ENCODE peak calls at places on chromosomes 13 and 19, in four cellular contexts. One of them, this sample, is unnamed.

GRCh38 chr19:40302224-40303011 is 17.3 kb upstream of the AKT2 start:
- DNase-seq in lower leg skin: no peak
- DNase-seq in stimulated activated CD4-positive, alpha-beta T cell treated with anti-CD3 and anti-CD28 coated beads, Interleukin-2, amount 100 ng/mL, for 48 hours: no peak
- DNase-seq in tibial artery: no peak
- DNase-seq in this sample: no peak

GRCh38 chr19:12770922-12771321 is 4.4 kb downstream of the HOOK2 start:
- DNase-seq in tibial artery: no peak
- DNase-seq in lower leg skin: no peak
- DNase-seq in stimulated activated CD4-positive, alpha-beta T cell treated with anti-CD3 and anti-CD28 coated beads, Interleukin-2, amount 100 ng/mL, for 48 hours: no peak
- DNase-seq in this sample: no peak

GRCh38 chr13:113551081-113552000 is 33.2 kb upstream of the TFDP1 start:
- DNase-seq in stimulated activated CD4-positive, alpha-beta T cell treated with anti-CD3 and anti-CD28 coated beads, Interleukin-2, amount 100 ng/mL, for 48 hours: no peak
- DNase-seq in lower leg skin: no peak
- DNase-seq in tibial artery: peak; percentile 46
- DNase-seq in this sample: no peak

GRCh38 chr13:24528816-24529398 is 16.3 kb upstream of the PARP4 start:
- DNase-seq in tibial artery: no peak
- DNase-seq in stimulated activated CD4-positive, alpha-beta T cell treated with anti-CD3 and anti-CD28 coated beads, Interleukin-2, amount 100 ng/mL, for 48 hours: no peak
- DNase-seq in lower leg skin: no peak
- DNase-seq in this sample: no peak

GRCh38 chr13:98262307-98262706 is 85.2 kb upstream of the RNF113B start:
- DNase-seq in tibial artery: no peak
- DNase-seq in lower leg skin: no peak
- DNase-seq in stimulated activated CD4-positive, alpha-beta T cell treated with anti-CD3 and anti-CD28 coated beads, Interleukin-2, amount 100 ng/mL, for 48 hours: no peak
- DNase-seq in this sample: no peak

GRCh38 chr13:51549050-51549449 is 35.2 kb upstream of the WDFY2 start:
- DNase-seq in tibial artery: no peak
- DNase-seq in stimulated activated CD4-positive, alpha-beta T cell treated with anti-CD3 and anti-CD28 coated beads, Interleukin-2, amount 100 ng/mL, for 48 hours: no peak
- DNase-seq in lower leg skin: no peak
- DNase-seq in this sample: no peak

GRCh38 chr19:10805758-10806247 is 30.2 kb downstream of the TMED1 start:
- DNase-seq in lower leg skin: no peak
- DNase-seq in stimulated activated CD4-positive, alpha-beta T cell treated with anti-CD3 and anti-CD28 coated beads, Interleukin-2, amount 100 ng/mL, for 48 hours: no peak
- DNase-seq in tibial artery: no peak
- DNase-seq in this sample: no peak

GRCh38 chr13:76976929-76977328 is 15.0 kb upstream of the CLN5 start:
- DNase-seq in tibial artery: no peak
- DNase-seq in stimulated activated CD4-positive, alpha-beta T cell treated with anti-CD3 and anti-CD28 coated beads, Interleukin-2, amount 100 ng/mL, for 48 hours: no peak
- DNase-seq in lower leg skin: no peak
- DNase-seq in this sample: no peak

GRCh38 chr19:3179739-3180293 is 1.2 kb downstream of the S1PR4 start:
- DNase-seq in lower leg skin: no peak
- DNase-seq in tibial artery: peak; percentile 58
- DNase-seq in stimulated activated CD4-positive, alpha-beta T cell treated with anti-CD3 and anti-CD28 coated beads, Interleukin-2, amount 100 ng/mL, for 48 hours: no peak
- DNase-seq in this sample: no peak